ENCODE peak calls at places on chromosomes 1 and 21, in five cellular contexts. G is IMR-90, V is stomach, Y is spleen, B is prostate gland. M is an unnamed sample.
A peak's percentile ranks its signal among the peaks of the same experiment; 100 is the strongest.

GRCh38 chr1:29447368-29447767 is 211.0 kb downstream of the PTPRU start:
- DNase-seq in G (no peak), V (no peak), Y (no peak), B (no peak), M (no peak)

GRCh38 chr1:162196387-162196786 is 126.9 kb downstream of the NOS1AP start:
- DNase-seq in G (no peak), V (no peak), Y (no peak), B (no peak), M (no peak)

GRCh38 chr1:114610546-114611245 is 29.3 kb upstream of the BCAS2 start:
- DNase-seq in G (peak; percentile 58), V (no peak), Y (no peak), B (peak; percentile 63), M (no peak)

GRCh38 chr1:74193908-74194307 is 4.1 kb downstream of the LRRIQ3 start:
- DNase-seq in G (peak; percentile 79), V (no peak), Y (no peak), B (no peak), M (peak; percentile 4)

GRCh38 chr1:108009603-108010195 is 44.7 kb upstream of the VAV3 start:
- DNase-seq in G (peak; percentile 11), V (no peak), Y (no peak), B (no peak), M (no peak)

GRCh38 chr21:43937051-43937832 is 72.2 kb downstream of the AGPAT3 start:
- DNase-seq in G (no peak), V (no peak), Y (no peak), B (no peak), M (no peak)

GRCh38 chr21:38819719-38820147 is 14.0 kb downstream of the ETS2 start:
- DNase-seq in G (peak; percentile 77), V (peak; percentile 58), Y (no peak), B (peak; percentile 61), M (no peak)

GRCh38 chr1:39573736-39574624 is 2.6 kb downstream of the PABPC4 start:
- DNase-seq in G (peak; percentile 67), V (no peak), Y (no peak), B (no peak), M (peak; percentile 47)

GRCh38 chr1:154199563-154199879 is 6.6 kb downstream of the CFAP141 start:
- DNase-seq in G (peak; percentile 29), V (no peak), Y (no peak), B (no peak), M (no peak)

GRCh38 chr1:43565600-43566360 is 35.1 kb downstream of the PTPRF start:
- DNase-seq in G (peak; percentile 39), V (peak; percentile 55), Y (peak; percentile 85), B (no peak), M (peak; percentile 70)

GRCh38 chr1:44780583-44781121 is 5.3 kb downstream of the RPS8 start:
- DNase-seq in G (no peak), V (no peak), Y (peak; percentile 16), B (no peak), M (no peak)

GRCh38 chr21:42768324-42769121 is 110.8 kb downstream of the WDR4 start:
- DNase-seq in G (no peak), V (no peak), Y (no peak), B (no peak), M (no peak)

GRCh38 chr1:111503585-111504060 is at the start of the genes ADORA3 and TMIGD3:
- DNase-seq in G (no peak), V (no peak), Y (no peak), B (no peak), M (no peak)

GRCh38 chr1:30618335-30618747 is 105.0 kb downstream of the MATN1 start:
- DNase-seq in G (no peak), V (no peak), Y (no peak), B (no peak), M (no peak)

GRCh38 chr1:938088-938683 is 14.5 kb downstream of the SAMD11 start:
- DNase-seq in G (peak; percentile 28), V (peak; percentile 82), Y (no peak), B (peak; percentile 44), M (no peak)

GRCh38 chr1:95084317-95085176 is 11.8 kb upstream of the ALG14 start:
- DNase-seq in G (peak; percentile 21), V (no peak), Y (no peak), B (no peak), M (no peak)

DNA sequence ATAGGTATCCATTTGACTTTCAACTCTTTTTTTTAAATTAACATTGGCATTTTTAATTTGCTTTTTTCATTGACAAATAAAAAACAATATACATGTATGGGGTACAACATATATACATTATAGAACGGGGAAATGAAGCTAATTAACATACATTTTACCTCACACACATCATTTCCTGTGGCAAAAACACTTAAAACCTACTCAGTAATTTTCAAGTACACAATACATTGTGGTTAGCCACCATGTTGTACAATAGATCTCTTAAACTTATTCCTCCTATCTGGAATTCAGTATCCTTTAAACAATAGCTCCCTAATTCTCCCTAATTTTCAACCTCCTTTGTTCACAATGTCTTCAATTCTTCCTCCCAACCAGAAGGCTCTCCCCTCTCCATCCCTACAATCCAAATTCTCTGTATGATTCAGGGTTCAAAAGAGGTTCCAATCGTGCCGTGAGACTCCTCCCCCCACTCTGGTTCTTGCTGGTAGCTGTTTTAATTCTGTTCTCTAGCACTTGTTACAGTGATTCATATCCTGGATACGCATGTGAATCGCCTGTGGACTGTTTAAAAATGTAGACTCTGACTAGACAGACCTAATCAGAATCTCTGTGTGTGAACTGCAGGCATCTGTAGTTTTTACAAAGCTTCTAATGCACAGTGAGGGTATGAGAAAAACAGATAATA is 87.6 kb upstream of the DUSP10 start:
- DNase-seq in G (peak; percentile 97), V (no peak), Y (no peak), B (no peak), M (no peak)
- H3K4me3 ChIP-seq in G (no peak overlapping the region), V (no peak overlapping the region), Y (no peak overlapping the region), B (no peak overlapping the region), M (no peak overlapping the region)

GRCh38 chr21:35857082-35857481 is 203.2 kb downstream of the SETD4 start:
- DNase-seq in G (no peak), V (no peak), Y (no peak), B (no peak), M (no peak)

GRCh38 chr21:35861656-35862055 is 198.7 kb downstream of the SETD4 start:
- DNase-seq in G (peak; percentile 13), V (no peak), Y (no peak), B (no peak), M (no peak)

GRCh38 chr21:35859677-35860076 is 200.6 kb downstream of the SETD4 start:
- DNase-seq in G (no peak), V (no peak), Y (no peak), B (no peak), M (no peak)

GRCh38 chr21:35862969-35863368 is 197.4 kb downstream of the SETD4 start:
- DNase-seq in G (no peak), V (no peak), Y (no peak), B (no peak), M (no peak)

DNA sequence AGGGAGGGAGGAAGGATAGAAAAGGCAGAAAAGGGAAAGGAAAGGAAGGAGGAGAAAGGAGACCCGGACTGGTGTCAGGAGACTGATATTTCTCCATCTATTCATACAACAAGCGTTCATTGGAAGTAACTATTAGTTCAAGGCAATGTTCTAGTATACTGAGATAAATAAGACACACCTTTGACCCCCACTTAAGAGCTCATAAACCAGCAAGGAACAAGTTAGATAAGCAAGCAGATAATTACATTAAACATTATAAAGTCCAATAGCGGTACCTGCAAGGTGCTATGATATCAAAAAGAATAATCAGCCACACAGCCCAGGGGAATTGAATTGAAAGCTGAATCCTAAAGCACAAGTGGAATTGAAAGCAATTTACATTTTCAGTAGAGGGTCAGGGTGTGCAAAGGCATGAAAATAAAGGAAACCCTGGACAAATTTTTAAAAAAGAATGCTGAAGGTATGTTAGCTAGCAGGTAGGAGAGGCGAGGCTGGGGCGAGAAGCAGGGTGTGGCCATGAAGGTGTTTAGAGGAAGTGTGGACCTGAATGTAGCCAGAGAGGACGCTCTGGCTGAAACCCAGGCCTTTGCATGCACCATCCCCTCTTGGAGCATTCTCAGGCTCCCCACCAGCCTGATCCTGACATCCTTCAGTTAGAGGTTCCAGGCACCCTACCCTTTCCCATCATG is 200.0 kb downstream of the SETD4 start:
- DNase-seq in G (no peak), V (no peak), Y (no peak), B (no peak), M (no peak)
- H3K4me3 ChIP-seq in G (no peak overlapping the region), V (no peak overlapping the region), Y (no peak overlapping the region), B (no peak overlapping the region), M (no peak overlapping the region)

GRCh38 chr1:63411081-63411480 is 43.7 kb downstream of the ALG6 start:
- DNase-seq in G (peak; percentile 2), V (no peak), Y (no peak), B (no peak), M (no peak)
- H3K4me3 ChIP-seq in G (no peak overlapping the region), V (no peak overlapping the region), Y (no peak overlapping the region), B (no peak overlapping the region), M (no peak overlapping the region)

DNA sequence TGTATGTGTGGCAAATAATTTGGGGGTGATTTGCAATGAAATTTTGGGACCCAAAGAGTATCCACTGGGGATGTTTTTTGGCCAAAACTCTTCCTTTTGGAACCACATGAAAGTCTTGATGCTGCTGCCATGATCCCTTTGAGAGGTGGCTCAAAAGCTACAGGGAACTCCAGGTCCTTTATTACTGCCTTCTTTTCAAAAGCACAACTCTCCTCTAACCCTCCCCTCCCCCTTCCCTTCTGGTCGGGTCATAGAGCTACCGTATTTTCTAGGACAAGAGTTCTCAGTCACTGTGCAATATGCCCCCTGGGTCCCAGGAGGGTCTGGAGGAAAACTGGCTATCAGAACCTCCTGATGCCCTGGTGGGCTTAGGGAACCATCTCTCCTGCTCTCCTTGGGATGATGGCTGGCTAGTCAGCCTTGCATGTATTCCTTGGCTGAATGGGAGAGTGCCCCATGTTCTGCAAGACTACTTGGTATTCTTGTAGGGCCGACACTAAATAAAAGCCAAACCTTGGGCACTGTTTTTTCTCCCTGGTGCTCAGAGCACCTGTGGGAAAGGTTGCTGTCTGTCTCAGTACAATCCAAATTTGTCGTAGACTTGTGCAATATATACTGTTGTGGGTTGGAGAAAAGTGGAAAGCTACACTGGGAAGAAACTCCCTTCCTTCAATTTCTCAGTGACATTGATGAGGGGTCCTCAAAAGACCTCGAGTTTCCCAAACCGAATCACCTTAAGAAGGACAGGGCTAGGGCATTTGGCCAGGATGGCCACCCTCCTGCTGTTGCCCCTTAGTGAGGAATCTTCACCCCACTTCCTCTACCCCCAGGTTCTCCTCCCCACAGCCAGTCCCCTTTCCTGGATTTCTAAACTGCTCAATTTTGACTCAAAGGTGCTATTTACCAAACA is 3.1 kb downstream of the BTG2 start:
- DNase-seq in G (no peak), V (no peak), Y (no peak), B (no peak), M (no peak)
- H3K4me3 ChIP-seq in G (no peak overlapping the region), V (peak overlapping the region; percentile 99), Y (peak overlapping the region; percentile 94), B (peak overlapping the region; percentile 100), M (peak overlapping the region; percentile 96)

DNA sequence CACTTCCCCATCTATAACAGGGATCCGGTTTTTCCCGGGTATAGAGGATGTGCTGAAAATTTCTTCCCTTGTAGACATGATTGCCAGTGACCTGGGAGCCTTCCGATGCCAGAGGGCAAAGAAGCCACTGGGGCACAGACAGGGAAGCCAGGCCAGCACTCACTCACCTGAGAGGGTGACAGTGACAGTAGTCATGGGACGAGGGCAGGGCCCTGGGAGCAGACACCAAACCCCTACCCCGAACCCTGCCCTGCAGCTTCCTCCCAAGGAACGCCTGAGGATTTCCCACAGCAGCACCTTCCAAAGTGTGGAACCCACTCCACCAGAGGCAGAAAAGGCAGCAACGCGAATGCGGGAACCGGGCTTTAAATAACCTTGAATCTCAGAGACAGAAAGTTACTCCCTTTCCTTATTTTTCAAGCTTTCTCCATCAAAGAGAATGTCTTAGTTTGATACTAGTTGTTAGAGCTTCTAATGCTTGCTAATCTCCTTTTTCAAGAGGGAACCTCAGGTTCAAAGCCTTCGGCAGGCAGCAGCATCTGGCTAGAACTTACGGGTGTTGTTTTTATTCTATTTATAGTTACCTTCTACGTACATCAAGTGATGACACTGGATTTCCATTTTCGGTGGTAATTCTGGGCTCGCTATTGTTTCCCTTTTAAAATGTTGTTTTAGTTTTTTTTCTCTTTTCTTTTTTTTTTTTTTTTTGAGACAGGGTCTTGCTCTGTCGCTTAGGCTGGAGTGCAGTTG is 2.8 kb downstream of the DDOST start:
- DNase-seq in G (no peak), V (no peak), Y (no peak), B (no peak), M (no peak)
- H3K4me3 ChIP-seq in G (no peak overlapping the region), V (no peak overlapping the region), Y (no peak overlapping the region), B (no peak overlapping the region), M (peak overlapping the region; percentile 11)

GRCh38 chr1:151831256-151831591 is 378 bp downstream of the RORC start:
- DNase-seq in G (no peak), V (no peak), Y (no peak), B (no peak), M (no peak)
- H3K4me3 ChIP-seq in G (no peak overlapping the region), V (peak overlapping the region; percentile 42), Y (no peak overlapping the region), B (peak overlapping the region; percentile 47), M (peak overlapping the region; percentile 49)

M was measured in heart right ventricle.